ENCODE peak calls at places on chromosome X, in nine cellular contexts. O is psoas muscle; U is neuronal stem cell; T is lower lobe of right lung; X is left ventricle myocardium inferior; V is CD8-positive, alpha-beta T cell; K is body of pancreas; B is heart right ventricle; G is small intestine. W is an unnamed sample.

GRCh38 chrX:50579955-50580354 is 109.3 kb upstream of the DGKK start:
- DNase-seq in O (no peak), T (no peak), V (no peak), X (no peak), B (peak; percentile 18), G (peak; percentile 65), U (peak; percentile 37), K (peak; percentile 45), W (no peak)

GRCh38 chrX:20857746-20858145 is 516.5 kb upstream of the CNKSR2 start:
- DNase-seq in G (no peak), T (no peak), V (no peak), K (peak; percentile 4), X (no peak), O (no peak), U (peak; percentile 26), B (no peak), W (no peak)

GRCh38 chrX:119757646-119757978 is 776 bp upstream of the SOWAHD start:
- DNase-seq in X (no peak), V (no peak), K (no peak), O (no peak), B (no peak), G (no peak), T (no peak), U (no peak), W (no peak)

GRCh38 chrX:141278306-141278705 is 36.0 kb upstream of the SPANXC start:
- DNase-seq in O (no peak), U (peak; percentile 0), X (no peak), V (no peak), K (peak; percentile 1), T (no peak), G (no peak), B (no peak), W (no peak)

GRCh38 chrX:16202943-16203342 is 35.7 kb downstream of the MAGEB17 start:
- DNase-seq in T (no peak), O (no peak), V (no peak), G (peak; percentile 71), B (no peak), K (peak; percentile 36), X (no peak), U (no peak), W (no peak)

GRCh38 chrX:17527135-17527701 is 152.2 kb downstream of the NHS start:
- DNase-seq in X (peak; percentile 54), G (peak; percentile 20), O (no peak), U (no peak), K (peak; percentile 62), V (no peak), B (peak; percentile 44), T (peak; percentile 80), W (peak; percentile 42)

GRCh38 chrX:132086717-132087116 is 41.1 kb downstream of the FRMD7 start:
- DNase-seq in K (no peak), B (no peak), T (no peak), V (no peak), G (no peak), O (no peak), U (no peak), X (no peak), W (no peak)

GRCh38 chrX:27619975-27620374 is 29.8 kb downstream of the DCAF8L2 start:
- DNase-seq in X (no peak), V (no peak), B (no peak), K (no peak), G (peak; percentile 1), U (no peak), T (no peak), O (no peak), W (no peak)

GRCh38 chrX:119391279-119391678 is 7.9 kb upstream of the SLC25A43 start:
- DNase-seq in O (no peak), X (no peak), G (peak; percentile 77), K (peak; percentile 53), B (no peak), V (no peak), T (no peak), U (no peak), W (no peak)

GRCh38 chrX:124395145-124395858 is 48.9 kb downstream of the SH2D1A start:
- DNase-seq in X (no peak), B (no peak), G (no peak), K (no peak), T (no peak), V (no peak), O (no peak), U (no peak), W (no peak)

GRCh38 chrX:116749943-116750342 is 287.2 kb upstream of the CT83 start:
- DNase-seq in B (no peak), V (no peak), X (no peak), G (no peak), K (no peak), O (no peak), U (no peak), T (no peak), W (no peak)

GRCh38 chrX:12370444-12371089 is 232.3 kb downstream of the FRMPD4 start:
- DNase-seq in B (peak; percentile 33), U (no peak), K (peak; percentile 2), X (peak; percentile 15), G (no peak), V (no peak), O (no peak), T (no peak), W (no peak)

GRCh38 chrX:128800138-128800537 is 723.2 kb downstream of the SMARCA1 start:
- DNase-seq in V (no peak), K (no peak), B (no peak), U (no peak), O (no peak), G (peak; percentile 1), X (no peak), T (no peak), W (no peak)

GRCh38 chrX:150694738-150695410 is 1.7 kb downstream of the MTMR1 start:
- DNase-seq in U (no peak), G (peak; percentile 10), O (no peak), B (peak; percentile 6), V (no peak), T (no peak), K (no peak), X (no peak), W (no peak)

GRCh38 chrX:151448509-151448908 is 51.5 kb downstream of the VMA21 start:
- DNase-seq in K (no peak), V (no peak), B (no peak), T (no peak), X (no peak), G (no peak), U (no peak), O (no peak), W (no peak)

GRCh38 chrX:44572340-44572938 is 29.8 kb upstream of the FUNDC1 start:
- DNase-seq in X (no peak), T (no peak), K (no peak), G (no peak), U (no peak), B (no peak), O (no peak), V (no peak), W (no peak)

DNA sequence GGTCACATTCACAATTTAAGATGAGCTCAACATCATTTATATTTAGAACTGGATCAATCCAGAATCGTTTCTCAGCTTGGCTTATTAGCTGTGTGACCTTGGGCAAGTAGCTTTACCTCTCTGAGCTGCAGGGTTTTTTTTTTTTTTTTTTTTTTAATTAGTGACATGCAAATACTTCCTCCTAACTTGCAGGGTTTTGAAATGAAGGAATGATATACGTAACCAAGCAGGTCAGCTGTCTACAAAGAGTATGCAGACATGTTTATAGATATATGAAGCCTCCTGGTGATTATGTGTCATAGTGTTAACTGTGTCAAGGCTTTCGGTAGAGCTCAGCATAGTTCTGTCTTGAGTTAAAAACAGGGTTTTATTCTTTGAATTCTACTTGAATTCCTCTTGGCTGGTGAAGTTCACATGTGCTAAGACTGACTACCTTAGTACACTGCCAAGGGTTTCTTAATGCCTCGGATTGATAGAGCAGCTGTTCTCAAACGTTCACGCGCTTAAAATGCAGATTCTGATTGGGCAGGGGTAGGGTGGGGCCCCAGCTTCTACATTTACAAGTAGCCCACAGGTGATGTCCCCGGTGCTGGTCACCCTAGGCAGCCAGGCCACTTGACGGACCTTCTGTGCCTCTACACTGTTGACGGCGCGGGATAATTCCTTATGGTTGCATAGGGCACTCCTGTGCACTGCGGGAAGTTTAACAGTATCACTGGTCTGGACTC is 645 bp upstream of the STS start:
- DNase-seq in G (peak; percentile 19), K (peak; percentile 27), X (no peak), T (peak; percentile 45), V (no peak), O (peak; percentile 65), B (peak; percentile 4), U (no peak), W (peak; percentile 62)
- H3K27ac ChIP-seq in G (peak overlapping the region; percentile 96), K (peak overlapping the region; percentile 88), X (peak overlapping the region; percentile 94), T (peak overlapping the region; percentile 86), V (peak overlapping the region; percentile 29), O (peak overlapping the region; percentile 96), B (peak overlapping the region; percentile 95), U (no peak overlapping the region), W (peak overlapping the region; percentile 79)

GRCh38 chrX:111568817-111569216 is 57.4 kb downstream of the SERTM2 start:
- DNase-seq in U (no peak), T (no peak), B (no peak), K (no peak), X (no peak), O (no peak), G (no peak), V (no peak), W (no peak)
- H3K27me3 ChIP-seq in U (no peaks in the 10 kb centered on the region), T (no peaks in the 10 kb centered on the region), B (peaks cover 21% of the 10 kb centered on the region), K (no peaks in the 10 kb centered on the region), X (no peaks in the 10 kb centered on the region), O (no peaks in the 10 kb centered on the region), G (no peaks in the 10 kb centered on the region), V (no peaks in the 10 kb centered on the region), W (no peaks in the 10 kb centered on the region)

GRCh38 chrX:65674351-65674893 is 7.0 kb downstream of the MSN start:
- DNase-seq in U (no peak), T (no peak), K (no peak), G (no peak), O (no peak), V (no peak), X (no peak), B (no peak), W (no peak)

GRCh38 chrX:65673857-65674350 is 6.5 kb downstream of the MSN start:
- DNase-seq in V (no peak), B (no peak), K (no peak), U (no peak), X (no peak), G (no peak), O (no peak), T (no peak), W (no peak)

GRCh38 chrX:65671966-65672365 is 4.5 kb downstream of the MSN start:
- DNase-seq in U (no peak), B (no peak), T (no peak), O (no peak), G (no peak), X (no peak), V (no peak), K (no peak), W (no peak)

GRCh38 chrX:65668362-65669310 is 1.2 kb downstream of the MSN start:
- DNase-seq in X (peak; percentile 65), K (peak; percentile 43), O (peak; percentile 79), G (peak; percentile 7), V (peak; percentile 8), B (peak; percentile 84), T (peak; percentile 73), U (peak; percentile 11), W (peak; percentile 75)

GRCh38 chrX:65671286-65671685 is 3.8 kb downstream of the MSN start:
- DNase-seq in X (no peak), K (no peak), T (no peak), U (no peak), O (no peak), G (no peak), V (no peak), B (no peak), W (no peak)
- H3K4me3 ChIP-seq in X (peak overlapping the region; percentile 37), K (no peak overlapping the region), T (peak overlapping the region; percentile 77), U (no peak overlapping the region), O (peak overlapping the region; percentile 84), G (peak overlapping the region; percentile 15), V (peak overlapping the region; percentile 53), B (no peak overlapping the region), W (peak overlapping the region; percentile 90)

GRCh38 chrX:87664381-87664780 is 146.8 kb downstream of the KLHL4 start:
- DNase-seq in X (no peak), T (no peak), V (no peak), K (no peak), B (no peak), G (no peak), O (no peak), U (peak; percentile 0), W (no peak)
- H3K27ac ChIP-seq in X (no peak overlapping the region), T (no peak overlapping the region), V (no peak overlapping the region), K (no peak overlapping the region), B (no peak overlapping the region), G (no peak overlapping the region), O (no peak overlapping the region), U (no peak overlapping the region), W (no peak overlapping the region)